ENCODE peak calls at places on chromosome 5, in eight cellular contexts. One of them, this sample, is unnamed. For H3K27me3, the result is how much of the 10 kb centered on the place peaks cover.

GRCh38 chr5:166428264-166428663 is 1863.2 kb upstream of the WWC1 start:
- DNase-seq in SJSA1: no peak
- DNase-seq in mammary epithelial cell: no peak
- DNase-seq in heart right ventricle: no peak
- DNase-seq in PC-9: no peak
- DNase-seq in left lung: no peak
- DNase-seq in fibroblast of lung: no peak
- DNase-seq in HCT116: no peak
- DNase-seq in this sample: no peak

GRCh38 chr5:123810253-123810652 is 298.3 kb downstream of the CSNK1G3 start:
- DNase-seq in SJSA1: no peak
- DNase-seq in mammary epithelial cell: no peak
- DNase-seq in heart right ventricle: no peak
- DNase-seq in PC-9: no peak
- DNase-seq in left lung: no peak
- DNase-seq in fibroblast of lung: peak
- DNase-seq in HCT116: no peak
- DNase-seq in this sample: no peak

GRCh38 chr5:143216211-143216610 is 187.3 kb downstream of the NR3C1 start:
- DNase-seq in SJSA1: no peak
- DNase-seq in mammary epithelial cell: no peak
- DNase-seq in heart right ventricle: no peak
- DNase-seq in PC-9: no peak
- DNase-seq in left lung: no peak
- DNase-seq in fibroblast of lung: no peak
- DNase-seq in HCT116: no peak
- DNase-seq in this sample: no peak

GRCh38 chr5:139130217-139130616 is 68.0 kb downstream of the SIL1 start:
- DNase-seq in SJSA1: no peak
- DNase-seq in mammary epithelial cell: no peak
- DNase-seq in heart right ventricle: no peak
- DNase-seq in PC-9: no peak
- DNase-seq in left lung: no peak
- DNase-seq in fibroblast of lung: no peak
- DNase-seq in HCT116: no peak
- DNase-seq in this sample: no peak

GRCh38 chr5:160188151-160188967 is 40.9 kb upstream of the FABP6 start:
- DNase-seq in SJSA1: peak
- DNase-seq in mammary epithelial cell: no peak
- DNase-seq in heart right ventricle: peak
- DNase-seq in PC-9: peak
- DNase-seq in left lung: peak
- DNase-seq in fibroblast of lung: peak
- DNase-seq in HCT116: no peak
- DNase-seq in this sample: no peak

GRCh38 chr5:68330564-68330963 is 115.0 kb downstream of the PIK3R1 start:
- DNase-seq in SJSA1: no peak
- DNase-seq in mammary epithelial cell: peak
- DNase-seq in heart right ventricle: no peak
- DNase-seq in PC-9: no peak
- DNase-seq in left lung: no peak
- DNase-seq in fibroblast of lung: no peak
- DNase-seq in HCT116: no peak
- DNase-seq in this sample: peak

GRCh38 chr5:171067540-171068130 is 205.8 kb downstream of the RANBP17 start:
- DNase-seq in SJSA1: no peak
- DNase-seq in mammary epithelial cell: no peak
- DNase-seq in heart right ventricle: no peak
- DNase-seq in PC-9: no peak
- DNase-seq in left lung: no peak
- DNase-seq in fibroblast of lung: no peak
- DNase-seq in HCT116: no peak
- DNase-seq in this sample: no peak

GRCh38 chr5:146447734-146448380 is 724 bp downstream of the TCERG1 start:
- DNase-seq in SJSA1: no peak
- DNase-seq in mammary epithelial cell: peak
- DNase-seq in heart right ventricle: peak
- DNase-seq in PC-9: peak
- DNase-seq in left lung: peak
- DNase-seq in fibroblast of lung: peak
- DNase-seq in HCT116: no peak
- DNase-seq in this sample: peak

GRCh38 chr5:18798058-18798457 is 1163.8 kb downstream of the TAF11L14 start:
- DNase-seq in SJSA1: no peak
- DNase-seq in mammary epithelial cell: no peak
- DNase-seq in heart right ventricle: no peak
- DNase-seq in PC-9: no peak
- DNase-seq in left lung: no peak
- DNase-seq in fibroblast of lung: no peak
- DNase-seq in HCT116: no peak
- DNase-seq in this sample: no peak

GRCh38 chr5:150129813-150130492 is 25.7 kb downstream of the PDGFRB start:
- DNase-seq in SJSA1: peak
- DNase-seq in mammary epithelial cell: peak
- DNase-seq in heart right ventricle: peak
- DNase-seq in PC-9: peak
- DNase-seq in left lung: peak
- DNase-seq in fibroblast of lung: peak
- DNase-seq in HCT116: peak
- DNase-seq in this sample: peak

GRCh38 chr5:100406640-100407039 is 128.5 kb upstream of the FAM174A start:
- DNase-seq in SJSA1: no peak
- DNase-seq in mammary epithelial cell: no peak
- DNase-seq in heart right ventricle: peak
- DNase-seq in PC-9: no peak
- DNase-seq in left lung: no peak
- DNase-seq in fibroblast of lung: peak
- DNase-seq in HCT116: no peak
- DNase-seq in this sample: no peak

GRCh38 chr5:77635617-77636422 is 2.7 kb downstream of the OTP start:
- DNase-seq in SJSA1: no peak
- DNase-seq in mammary epithelial cell: peak
- DNase-seq in heart right ventricle: no peak
- DNase-seq in PC-9: no peak
- DNase-seq in left lung: no peak
- DNase-seq in fibroblast of lung: no peak
- DNase-seq in HCT116: no peak
- DNase-seq in this sample: no peak

GRCh38 chr5:9789818-9790217 is 159.7 kb upstream of the TAS2R1 start:
- DNase-seq in SJSA1: no peak
- DNase-seq in mammary epithelial cell: no peak
- DNase-seq in heart right ventricle: no peak
- DNase-seq in PC-9: no peak
- DNase-seq in left lung: no peak
- DNase-seq in fibroblast of lung: no peak
- DNase-seq in HCT116: no peak
- DNase-seq in this sample: no peak

GRCh38 chr5:43658499-43658898 is 55.5 kb downstream of the NNT start:
- DNase-seq in SJSA1: no peak
- DNase-seq in mammary epithelial cell: peak
- DNase-seq in heart right ventricle: no peak
- DNase-seq in PC-9: no peak
- DNase-seq in left lung: no peak
- DNase-seq in fibroblast of lung: peak
- DNase-seq in HCT116: no peak
- DNase-seq in this sample: peak

GRCh38 chr5:149450199-149450598 is 71.1 kb upstream of the IL17B start:
- DNase-seq in SJSA1: no peak
- DNase-seq in mammary epithelial cell: no peak
- DNase-seq in heart right ventricle: peak
- DNase-seq in PC-9: no peak
- DNase-seq in left lung: peak
- DNase-seq in fibroblast of lung: peak
- DNase-seq in HCT116: no peak
- DNase-seq in this sample: no peak

GRCh38 chr5:448061-448765 is 5.2 kb downstream of the EXOC3 start:
- DNase-seq in SJSA1: peak
- DNase-seq in mammary epithelial cell: no peak
- DNase-seq in heart right ventricle: no peak
- DNase-seq in PC-9: no peak
- DNase-seq in left lung: peak
- DNase-seq in fibroblast of lung: no peak
- DNase-seq in HCT116: no peak
- DNase-seq in this sample: no peak

GRCh38 chr5:100901851-100902341 is 1.2 kb downstream of the ST8SIA4 start:
- DNase-seq in SJSA1: no peak
- DNase-seq in mammary epithelial cell: no peak
- DNase-seq in heart right ventricle: peak
- DNase-seq in PC-9: peak
- DNase-seq in left lung: peak
- DNase-seq in fibroblast of lung: peak
- DNase-seq in HCT116: no peak
- DNase-seq in this sample: no peak

GRCh38 chr5:93581738-93582414 is 857 bp upstream of the NR2F1-AS1 start:
- DNase-seq in SJSA1: no peak
- DNase-seq in mammary epithelial cell: peak
- DNase-seq in heart right ventricle: no peak
- DNase-seq in PC-9: peak
- DNase-seq in left lung: no peak
- DNase-seq in fibroblast of lung: peak
- DNase-seq in HCT116: peak
- DNase-seq in this sample: no peak

GRCh38 chr5:93583799-93584530 is 943 bp downstream of the NR2F1 start:
- DNase-seq in SJSA1: peak
- DNase-seq in mammary epithelial cell: peak
- DNase-seq in heart right ventricle: no peak
- DNase-seq in PC-9: peak
- DNase-seq in left lung: no peak
- DNase-seq in fibroblast of lung: peak
- DNase-seq in HCT116: no peak
- DNase-seq in this sample: no peak

GRCh38 chr5:93584531-93585053 is 1.6 kb downstream of the NR2F1 start:
- DNase-seq in SJSA1: no peak
- DNase-seq in mammary epithelial cell: no peak
- DNase-seq in heart right ventricle: no peak
- DNase-seq in PC-9: no peak
- DNase-seq in left lung: no peak
- DNase-seq in fibroblast of lung: no peak
- DNase-seq in HCT116: no peak
- DNase-seq in this sample: no peak

GRCh38 chr5:93583525-93583798 is 440 bp downstream of the NR2F1 start:
- DNase-seq in SJSA1: no peak
- DNase-seq in mammary epithelial cell: no peak
- DNase-seq in heart right ventricle: no peak
- DNase-seq in PC-9: no peak
- DNase-seq in left lung: no peak
- DNase-seq in fibroblast of lung: no peak
- DNase-seq in HCT116: no peak
- DNase-seq in this sample: no peak

GRCh38 chr5:93582677-93583524 is at the start of gene NR2F1:
- DNase-seq in SJSA1: peak
- DNase-seq in mammary epithelial cell: peak
- DNase-seq in heart right ventricle: peak
- DNase-seq in PC-9: peak
- DNase-seq in left lung: peak
- DNase-seq in fibroblast of lung: peak
- DNase-seq in HCT116: peak
- DNase-seq in this sample: no peak
- H3K27ac ChIP-seq in SJSA1: peak
- H3K27ac ChIP-seq in mammary epithelial cell: peak
- H3K27ac ChIP-seq in heart right ventricle: no peak
- H3K27ac ChIP-seq in PC-9: peak
- H3K27ac ChIP-seq in left lung: peak
- H3K27ac ChIP-seq in fibroblast of lung: peak
- H3K27ac ChIP-seq in HCT116: peak
- H3K27ac ChIP-seq in this sample: no peak

DNA sequence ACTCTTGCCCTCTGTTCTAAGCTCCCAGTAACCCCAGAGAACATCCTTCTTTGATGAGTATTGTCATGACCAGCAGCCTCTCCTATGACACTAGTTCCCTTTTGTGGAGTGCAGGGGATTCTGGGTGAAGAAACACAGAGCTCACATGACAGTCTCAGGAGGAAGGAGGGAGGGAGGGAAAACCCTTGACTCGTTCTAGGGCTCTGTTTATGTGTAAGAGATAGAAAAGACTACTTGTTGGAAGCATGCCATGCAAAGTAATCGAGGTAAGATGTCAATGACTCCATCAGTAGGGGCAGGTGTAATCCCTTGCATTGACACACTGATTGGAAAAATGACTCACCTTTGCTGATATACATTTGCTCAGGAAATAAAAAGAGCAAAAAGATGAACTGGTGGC is 190.2 kb upstream of the ELL2 start:
- DNase-seq in SJSA1: no peak
- DNase-seq in mammary epithelial cell: no peak
- DNase-seq in heart right ventricle: no peak
- DNase-seq in PC-9: no peak
- DNase-seq in left lung: no peak
- DNase-seq in fibroblast of lung: no peak
- DNase-seq in HCT116: no peak
- DNase-seq in this sample: no peak
- H3K27me3 ChIP-seq in SJSA1: under half
- H3K27me3 ChIP-seq in mammary epithelial cell: under half
- H3K27me3 ChIP-seq in heart right ventricle: under half
- H3K27me3 ChIP-seq in PC-9: under half
- H3K27me3 ChIP-seq in left lung: under half
- H3K27me3 ChIP-seq in fibroblast of lung: under half
- H3K27me3 ChIP-seq in HCT116: under half
- H3K27me3 ChIP-seq in this sample: under half

DNA sequence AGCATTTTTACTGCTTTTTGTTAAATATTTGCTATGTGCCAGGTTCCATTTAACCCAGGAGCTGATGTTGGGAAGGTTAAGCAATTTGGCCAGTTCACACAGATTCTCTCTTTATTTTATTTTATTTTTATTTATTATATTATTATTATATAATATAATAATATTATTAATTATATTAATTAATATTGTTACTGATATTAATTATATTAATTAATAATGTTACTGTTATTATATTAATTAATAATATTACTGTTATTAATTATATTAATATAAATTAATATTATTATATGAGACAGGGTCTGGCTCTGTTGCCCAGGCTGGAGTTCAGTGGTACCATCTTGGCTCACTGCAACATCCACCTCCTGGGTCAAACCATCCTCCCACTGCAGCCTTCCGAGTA is 593.0 kb upstream of the SGCD start:
- DNase-seq in SJSA1: no peak
- DNase-seq in mammary epithelial cell: no peak
- DNase-seq in heart right ventricle: no peak
- DNase-seq in PC-9: no peak
- DNase-seq in left lung: no peak
- DNase-seq in fibroblast of lung: no peak
- DNase-seq in HCT116: no peak
- DNase-seq in this sample: no peak
- H3K27ac ChIP-seq in SJSA1: no peak
- H3K27ac ChIP-seq in mammary epithelial cell: no peak
- H3K27ac ChIP-seq in heart right ventricle: peak
- H3K27ac ChIP-seq in PC-9: no peak
- H3K27ac ChIP-seq in left lung: no peak
- H3K27ac ChIP-seq in fibroblast of lung: no peak
- H3K27ac ChIP-seq in HCT116: no peak
- H3K27ac ChIP-seq in this sample: no peak

DNA sequence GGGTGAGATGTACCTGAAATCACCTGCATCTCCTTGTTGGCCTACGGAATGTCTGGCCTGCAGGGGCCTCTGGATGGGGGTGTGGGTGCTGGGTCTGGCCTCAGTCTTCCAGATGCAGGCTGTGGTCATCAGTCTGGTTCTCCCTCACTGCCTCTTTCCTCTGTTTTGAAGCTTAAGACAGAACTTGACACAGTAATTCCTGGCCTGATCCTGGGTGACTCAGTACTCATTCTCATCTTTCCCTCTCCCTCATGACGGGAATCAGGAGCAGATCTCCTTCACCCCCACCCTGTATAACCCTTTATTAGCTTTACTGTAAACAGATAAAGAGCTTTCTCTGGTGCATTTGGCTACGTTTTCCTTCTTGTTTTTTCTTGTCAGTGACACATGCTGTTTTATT is 89.3 kb upstream of the ADAMTS16 start:
- DNase-seq in SJSA1: no peak
- DNase-seq in mammary epithelial cell: no peak
- DNase-seq in heart right ventricle: no peak
- DNase-seq in PC-9: no peak
- DNase-seq in left lung: no peak
- DNase-seq in fibroblast of lung: no peak
- DNase-seq in HCT116: no peak
- DNase-seq in this sample: no peak
- H3K27me3 ChIP-seq in SJSA1: under half
- H3K27me3 ChIP-seq in mammary epithelial cell: under half
- H3K27me3 ChIP-seq in heart right ventricle: under half
- H3K27me3 ChIP-seq in PC-9: half or more
- H3K27me3 ChIP-seq in left lung: under half
- H3K27me3 ChIP-seq in fibroblast of lung: under half
- H3K27me3 ChIP-seq in HCT116: under half
- H3K27me3 ChIP-seq in this sample: under half

This sample was measured in foreskin keratinocyte.